ENCODE peak calls at places on chromosome 17, in nine cellular contexts. E, P, W, B, I, N, L, Y and M are unnamed samples.

GRCh38 chr17:61556224-61557188 is 34.5 kb downstream of the NACA2 start:
- DNase-seq in W (no peak), B (no peak), Y (no peak), N (no peak), L (no peak), P (peak), E (no peak), I (no peak), M (no peak)

GRCh38 chr17:75616521-75617122 is 16.6 kb upstream of the SMIM5 start:
- DNase-seq in E (no peak), P (no peak), L (no peak), I (no peak), B (no peak), Y (no peak), W (no peak), N (no peak), M (no peak)

GRCh38 chr17:924711-925480 is 54.7 kb downstream of the NXN start:
- DNase-seq in L (no peak), E (peak), P (peak), W (no peak), I (no peak), N (no peak), B (no peak), Y (no peak), M (no peak)

GRCh38 chr17:17924131-17924856 is 47.9 kb downstream of the TOM1L2 start:
- DNase-seq in B (no peak), I (no peak), W (no peak), E (no peak), L (no peak), P (no peak), Y (no peak), N (no peak), M (no peak)

GRCh38 chr17:72173475-72174116 is 52.8 kb downstream of the SOX9 start:
- DNase-seq in W (no peak), Y (no peak), I (no peak), L (no peak), E (no peak), P (no peak), B (no peak), N (no peak), M (no peak)

GRCh38 chr17:79001190-79002020 is 8.2 kb downstream of the CANT1 start:
- DNase-seq in P (no peak), I (peak), Y (no peak), L (no peak), B (peak), E (no peak), N (no peak), W (no peak), M (no peak)

GRCh38 chr17:77610518-77610893 is 348.0 kb upstream of the TNRC6C start:
- DNase-seq in N (no peak), Y (no peak), B (no peak), L (no peak), E (no peak), P (no peak), I (no peak), W (no peak), M (no peak)

GRCh38 chr17:8056232-8056975 is 17.5 kb downstream of the ALOX15B start:
- DNase-seq in L (peak), P (peak), I (no peak), B (peak), E (peak), N (peak), Y (no peak), W (no peak), M (no peak)

GRCh38 chr17:77127735-77128361 is 12.9 kb upstream of the SEC14L1 start:
- DNase-seq in L (no peak), I (peak), N (peak), E (peak), B (peak), W (no peak), P (peak), Y (no peak), M (peak)

GRCh38 chr17:38893113-38893512 is 23.3 kb downstream of the LASP1 start:
- DNase-seq in B (no peak), W (no peak), P (no peak), E (no peak), N (no peak), L (no peak), Y (no peak), I (no peak), M (no peak)

GRCh38 chr17:2094891-2095535 is 40.1 kb downstream of the HIC1 start:
- DNase-seq in N (no peak), P (peak), E (peak), B (peak), W (no peak), I (peak), L (no peak), Y (no peak), M (no peak)

GRCh38 chr17:29565643-29566472 is 979 bp downstream of the ABHD15 start:
- DNase-seq in P (peak), N (peak), E (peak), Y (peak), I (peak), B (peak), L (no peak), W (no peak), M (peak)

GRCh38 chr17:40551874-40552768 is 13.2 kb downstream of the CCR7 start:
- DNase-seq in L (no peak), Y (no peak), W (peak), B (peak), I (no peak), P (no peak), E (peak), N (no peak), M (peak)

GRCh38 chr17:77571141-77571540 is 387.4 kb upstream of the TNRC6C start:
- DNase-seq in I (no peak), N (no peak), E (no peak), B (no peak), L (no peak), W (no peak), Y (no peak), P (no peak), M (no peak)

GRCh38 chr17:77286641-77287431 is 146.1 kb downstream of the SEC14L1 start:
- DNase-seq in W (no peak), L (no peak), Y (no peak), B (peak), E (peak), N (no peak), P (peak), I (peak), M (peak)

GRCh38 chr17:43367588-43368242 is 31.1 kb upstream of the ARL4D start:
- DNase-seq in B (no peak), W (no peak), N (peak), I (no peak), L (peak), P (no peak), Y (peak), E (no peak), M (no peak)

GRCh38 chr17:16945513-16946201 is 26.3 kb downstream of the TNFRSF13B start:
- DNase-seq in N (no peak), L (no peak), W (no peak), I (no peak), B (no peak), P (no peak), Y (no peak), E (peak), M (no peak)

GRCh38 chr17:57663326-57664070 is 81.6 kb downstream of the CCDC182 start:
- DNase-seq in I (no peak), N (no peak), P (no peak), B (no peak), E (no peak), Y (no peak), L (no peak), W (no peak), M (no peak)

GRCh38 chr17:835263-835662 is 53.1 kb downstream of the MRM3 start:
- DNase-seq in E (no peak), L (no peak), Y (no peak), B (no peak), W (no peak), N (no peak), P (no peak), I (no peak), M (no peak)

GRCh38 chr17:28327709-28328108 is 7.6 kb downstream of the IFT20 start:
- DNase-seq in N (no peak), P (no peak), I (no peak), Y (no peak), B (no peak), E (no peak), L (no peak), W (no peak), M (no peak)

GRCh38 chr17:14196337-14196997 is 40.2 kb downstream of the CDRT15 start:
- DNase-seq in N (peak), I (no peak), B (no peak), W (no peak), E (no peak), L (no peak), Y (no peak), P (no peak), M (no peak)

GRCh38 chr17:82692268-82692667 is 6.2 kb downstream of the RAB40B start:
- DNase-seq in E (no peak), L (no peak), I (no peak), N (no peak), Y (no peak), W (no peak), P (no peak), B (peak), M (no peak)

GRCh38 chr17:29933379-29933778 is 3.4 kb upstream of the SSH2 start:
- DNase-seq in N (peak), Y (no peak), I (no peak), B (no peak), W (no peak), E (no peak), P (no peak), L (no peak), M (no peak)

GRCh38 chr17:21263351-21263750 is 10.1 kb upstream of the NATD1 start:
- DNase-seq in B (no peak), W (no peak), L (no peak), I (no peak), E (no peak), Y (no peak), P (no peak), N (no peak), M (no peak)

GRCh38 chr17:54982399-54982798 is 13.8 kb downstream of the STXBP4 start:
- DNase-seq in E (no peak), I (no peak), L (no peak), N (no peak), W (no peak), B (no peak), Y (no peak), P (no peak), M (no peak)

GRCh38 chr17:1978396-1978962 is 46.7 kb downstream of the RTN4RL1 start:
- DNase-seq in L (no peak), B (no peak), I (no peak), N (no peak), W (no peak), Y (no peak), P (no peak), E (no peak), M (no peak)

GRCh38 chr17:77504652-77505459 is 364.1 kb downstream of the SEC14L1 start:
- DNase-seq in L (no peak), P (no peak), Y (no peak), E (no peak), B (peak), I (no peak), N (no peak), W (no peak), M (peak)

GRCh38 chr17:48270896-48271295 is 159.1 kb downstream of the SKAP1 start:
- DNase-seq in E (no peak), B (no peak), P (no peak), W (no peak), I (no peak), L (no peak), Y (no peak), N (no peak), M (no peak)

GRCh38 chr17:27490391-27490790 is 34.1 kb downstream of the KSR1 start:
- DNase-seq in P (no peak), N (no peak), I (no peak), W (no peak), E (no peak), B (no peak), Y (no peak), L (no peak), M (no peak)

GRCh38 chr17:3730881-3731429 is 7.3 kb downstream of the HASPIN start:
- DNase-seq in P (no peak), L (no peak), E (no peak), N (no peak), Y (no peak), W (no peak), I (no peak), B (no peak), M (no peak)

GRCh38 chr17:72411124-72411563 is 290.3 kb downstream of the SOX9 start:
- DNase-seq in N (no peak), Y (no peak), P (no peak), L (no peak), B (no peak), W (no peak), E (no peak), I (no peak), M (no peak)

GRCh38 chr17:30958187-30958586 is 12.7 kb upstream of the RNF135 start:
- DNase-seq in I (no peak), P (no peak), L (no peak), W (no peak), E (no peak), Y (no peak), N (peak), B (peak), M (no peak)

GRCh38 chr17:1557355-1558095 is 5.1 kb downstream of the PITPNA start:
- DNase-seq in I (no peak), P (no peak), Y (no peak), N (no peak), L (no peak), E (no peak), B (peak), W (no peak), M (no peak)

GRCh38 chr17:79803997-79804855 is 7.3 kb upstream of the CBX8 start:
- DNase-seq in I (no peak), E (no peak), L (peak), P (no peak), Y (no peak), W (no peak), N (peak), B (no peak), M (peak)

GRCh38 chr17:14903810-14904209 is 361.3 kb downstream of the PMP22 start:
- DNase-seq in L (no peak), W (no peak), B (no peak), P (no peak), E (no peak), I (no peak), N (no peak), Y (no peak), M (no peak)

GRCh38 chr17:15659663-15660062 is 24.4 kb downstream of the TRIM16 start:
- DNase-seq in I (no peak), L (no peak), Y (no peak), E (peak), N (no peak), P (no peak), W (no peak), B (no peak), M (peak)

DNA sequence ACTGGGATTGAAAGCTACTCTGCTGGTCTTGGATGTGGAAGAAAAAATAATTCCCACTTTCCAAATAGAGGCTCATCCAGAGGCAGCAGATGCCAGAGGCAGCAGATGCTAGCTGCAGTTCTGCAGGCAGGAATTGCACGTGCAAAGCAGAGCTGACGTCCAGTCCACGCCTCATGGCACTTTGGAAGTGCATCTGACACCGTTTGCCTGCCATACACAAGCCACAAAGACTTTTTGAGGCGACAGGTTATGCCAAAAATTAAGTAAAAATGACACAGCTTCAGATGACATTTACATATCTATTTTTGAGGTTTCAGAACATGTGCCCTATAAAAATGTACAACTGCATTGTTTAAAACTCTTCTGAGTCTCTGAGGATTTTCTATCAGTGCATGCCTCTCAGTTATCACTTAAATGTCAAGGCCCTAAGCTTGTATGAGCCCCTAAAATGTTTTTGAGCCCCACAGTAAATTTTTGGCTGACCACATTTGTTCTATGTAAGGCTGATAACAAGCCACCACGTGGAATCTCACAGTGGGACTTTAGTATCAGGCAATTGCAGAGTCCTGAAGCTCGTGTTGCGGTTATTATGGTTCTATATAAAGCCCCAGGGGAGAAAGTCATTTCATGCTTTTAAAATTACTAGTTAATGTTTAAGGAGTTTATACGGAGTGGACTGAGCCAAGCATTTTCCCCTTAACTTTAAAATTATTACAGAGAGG is 239.2 kb downstream of the PRKCA start:
- DNase-seq in E (no peak), N (no peak), Y (no peak), W (no peak), B (no peak), P (no peak), I (no peak), L (peak), M (no peak)
- TF ChIP-seq POLR2AphosphoS5 in E (no peak), N (no peak), Y (no peak), W (peak), B (no peak), P (no peak), I (no peak), L (no peak), M (no peak)

DNA sequence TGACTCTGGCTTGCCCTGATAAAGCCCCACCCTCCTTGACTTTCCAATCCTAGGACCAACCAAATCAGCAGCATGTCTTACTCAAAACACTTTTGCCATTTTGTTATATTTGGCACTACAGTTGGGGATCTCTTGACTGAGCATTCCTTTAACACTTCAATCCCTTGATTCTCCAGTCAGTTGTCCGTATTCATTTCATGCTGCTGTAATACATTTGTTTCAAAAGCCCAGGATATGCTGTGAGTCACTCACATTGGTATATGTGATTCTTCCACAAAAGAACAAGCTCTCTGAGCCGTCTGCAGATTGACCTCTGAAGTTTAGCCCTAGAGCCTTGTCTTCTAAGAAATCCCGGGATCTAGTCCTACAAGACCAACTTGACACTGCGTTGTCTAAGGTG is 8.1 kb downstream of the MYH3 start:
- DNase-seq in Y (no peak), N (no peak), I (no peak), P (no peak), W (no peak), B (no peak), E (no peak), L (no peak), M (no peak)
- TF ChIP-seq POLR2AphosphoS5 in Y (no peak), N (no peak), I (no peak), P (no peak), W (no peak), B (no peak), E (no peak), L (no peak), M (no peak)

GRCh38 chr17:81690066-81690465 is 6.3 kb downstream of the HGS start:
- DNase-seq in P (no peak), W (no peak), N (no peak), I (no peak), Y (no peak), L (no peak), E (no peak), B (no peak), M (no peak)
- TF ChIP-seq POLR2AphosphoS5 in P (no peak), W (no peak), N (no peak), I (no peak), Y (no peak), L (no peak), E (no peak), B (no peak), M (no peak)

GRCh38 chr17:69524854-69525253 is 110.4 kb downstream of the MAP2K6 start:
- DNase-seq in B (no peak), I (no peak), P (no peak), N (no peak), Y (no peak), L (no peak), W (no peak), E (no peak), M (no peak)

GRCh38 chr17:69523252-69523861 is 108.9 kb downstream of the MAP2K6 start:
- DNase-seq in N (peak), L (peak), E (no peak), P (peak), W (no peak), B (no peak), Y (no peak), I (no peak), M (no peak)

GRCh38 chr17:69528035-69528434 is 113.5 kb downstream of the MAP2K6 start:
- DNase-seq in B (no peak), I (no peak), L (no peak), Y (no peak), N (no peak), W (no peak), P (no peak), E (no peak), M (no peak)

DNA sequence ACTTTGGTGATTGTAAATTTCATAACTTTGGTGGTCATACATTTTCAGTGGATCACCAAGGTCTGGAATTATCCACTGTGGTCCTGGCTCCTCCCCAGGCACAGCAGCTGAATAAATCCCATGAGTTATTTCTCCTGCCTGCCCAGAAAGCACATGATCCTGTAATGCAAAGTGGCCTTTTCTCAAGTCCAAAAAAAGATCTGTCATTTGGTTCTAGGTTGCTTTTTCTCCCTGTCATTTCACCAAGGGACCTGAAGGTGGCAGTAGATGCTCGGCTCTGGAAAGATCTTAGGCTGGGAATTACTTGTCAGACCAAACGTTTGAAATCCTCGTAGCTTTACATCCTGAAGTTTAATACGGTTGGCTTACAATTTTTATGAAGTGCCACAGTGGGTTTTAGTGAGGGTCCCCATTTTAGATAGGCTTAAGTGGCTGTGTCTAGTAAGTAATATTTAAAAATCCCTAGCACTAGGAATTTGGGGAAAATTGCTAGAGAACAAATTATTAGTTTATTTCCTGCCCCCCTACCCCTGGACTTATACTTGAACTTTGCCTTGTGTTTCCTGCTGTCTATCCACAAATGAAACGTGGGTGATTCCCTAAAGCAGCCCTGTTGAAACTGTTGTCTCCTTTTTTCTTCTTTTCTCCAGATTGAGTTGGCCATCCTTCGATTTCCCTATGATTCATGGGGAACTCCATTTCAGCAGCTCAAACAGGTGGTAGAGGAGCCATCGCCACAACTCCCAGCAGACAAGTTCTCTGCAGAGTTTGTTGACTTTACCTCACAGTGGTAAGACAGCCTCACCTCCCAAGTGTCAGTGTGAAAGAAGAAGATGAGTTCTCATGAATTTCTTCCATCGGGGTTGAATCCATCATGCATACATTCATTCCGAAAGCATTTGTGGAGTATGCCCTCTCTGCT is 111.7 kb downstream of the MAP2K6 start:
- DNase-seq in Y (no peak), I (no peak), B (no peak), E (peak), L (no peak), P (peak), W (no peak), N (peak), M (peak)
- TF ChIP-seq POLR2AphosphoS5 in Y (no peak), I (no peak), B (no peak), E (peak), L (no peak), P (peak), W (peak), N (no peak), M (no peak)

DNA sequence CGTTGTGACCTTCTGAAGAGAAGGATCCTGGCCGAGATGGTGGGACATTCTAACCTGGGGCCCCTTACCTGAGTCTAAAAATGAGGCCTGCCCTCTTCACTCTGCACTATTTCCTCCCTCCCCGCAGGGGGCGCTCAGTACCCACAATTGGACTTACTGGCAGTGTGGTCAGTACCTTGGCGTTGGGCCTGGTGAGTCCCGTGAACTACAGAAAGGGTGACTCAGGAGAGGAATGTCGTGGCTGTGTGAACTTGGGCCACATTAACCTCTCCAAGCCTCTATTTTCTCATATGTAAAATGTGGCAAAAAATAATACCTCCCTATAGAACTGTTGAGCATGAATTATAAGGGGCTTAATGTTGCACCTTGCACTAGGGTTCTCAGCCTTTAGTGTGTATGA is 3.9 kb downstream of the RSAD1 start:
- DNase-seq in I (peak), B (peak), E (peak), W (peak), P (peak), Y (no peak), L (peak), N (peak), M (peak)
- TF ChIP-seq POLR2AphosphoS5 in I (peak), B (peak), E (peak), W (peak), P (peak), Y (no peak), L (no peak), N (no peak), M (peak)

GRCh38 chr17:41822216-41823140 is 9.7 kb downstream of the FKBP10 start:
- DNase-seq in W (no peak), L (no peak), N (no peak), Y (no peak), I (no peak), P (no peak), B (no peak), E (no peak), M (no peak)
- TF ChIP-seq POLR2AphosphoS5 in W (no peak), L (no peak), N (no peak), Y (no peak), I (no peak), P (no peak), B (no peak), E (no peak), M (no peak)